ENCODE peak calls at places on chromosomes 12 and 14, in four cellular contexts. O is A549, V is K562, B is HepG2. S is an unnamed sample.

GRCh38 chr12:13198921-13199320 is 2.4 kb downstream of the EMP1 start:
- DNase-seq in O (no peak), B (no peak), V (no peak), S (peak)

GRCh38 chr12:13000935-13001724 is 1.1 kb upstream of the HEBP1 start:
- DNase-seq in O (peak), B (peak), V (peak), S (peak)

GRCh38 chr12:90331262-90331661 is 622.6 kb upstream of the ATP2B1 start:
- DNase-seq in B (no peak), O (no peak), V (no peak), S (no peak)

GRCh38 chr12:4579305-4580097 is 17.5 kb downstream of the DYRK4 start:
- DNase-seq in V (peak), O (peak), B (peak), S (peak)

GRCh38 chr12:80100566-80100965 is 1.2 kb downstream of the OTOGL start:
- DNase-seq in O (no peak), B (no peak), V (no peak), S (peak)

GRCh38 chr12:99053599-99054362 is 408.7 kb downstream of the APAF1 start:
- DNase-seq in O (no peak), B (no peak), V (no peak), S (no peak)

GRCh38 chr14:103115845-103116572 is 7.3 kb upstream of the TNFAIP2 start:
- DNase-seq in O (no peak), B (no peak), V (no peak), S (peak)

GRCh38 chr14:61065671-61066070 is 84.6 kb downstream of the SLC38A6 start:
- DNase-seq in O (no peak), B (no peak), V (no peak), S (no peak)

GRCh38 chr12:120500577-120500976 is 4.7 kb downstream of the DYNLL1 start:
- DNase-seq in B (no peak), V (no peak), O (no peak), S (peak)

GRCh38 chr12:32031109-32031508 is 71.9 kb downstream of the RESF1 start:
- DNase-seq in B (no peak), O (no peak), V (peak), S (no peak)

GRCh38 chr14:98233656-98234055 is 1038.3 kb downstream of the BCL11B start:
- DNase-seq in V (no peak), O (no peak), B (no peak), S (no peak)

GRCh38 chr12:115867854-115868253 is 409.6 kb downstream of the MED13L start:
- DNase-seq in V (no peak), B (no peak), O (no peak), S (no peak)

GRCh38 chr12:62909340-62909739 is 25.6 kb downstream of the PPM1H start:
- DNase-seq in O (no peak), B (no peak), V (no peak), S (no peak)

GRCh38 chr12:132066345-132066685 is 77.8 kb downstream of the DDX51 start:
- DNase-seq in B (no peak), V (no peak), O (no peak), S (no peak)

GRCh38 chr12:112716099-112717093 is 75.2 kb upstream of the RPH3A start:
- DNase-seq in V (peak), B (no peak), O (peak), S (no peak)

GRCh38 chr14:69657961-69658360 is 46.6 kb downstream of the SUSD6 start:
- DNase-seq in V (no peak), O (no peak), B (peak), S (peak)

GRCh38 chr14:51546099-51546498 is 105.6 kb upstream of the FRMD6 start:
- DNase-seq in O (no peak), V (no peak), B (no peak), S (no peak)

GRCh38 chr12:46608431-46609280 is 217.1 kb downstream of the SLC38A4 start:
- DNase-seq in V (no peak), O (no peak), B (no peak), S (peak)

GRCh38 chr12:130137141-130138018 is 24.9 kb upstream of the FZD10 start:
- DNase-seq in B (no peak), V (no peak), O (no peak), S (no peak)

GRCh38 chr14:74218462-74218861 is 20.8 kb upstream of the VSX2 start:
- DNase-seq in V (no peak), B (no peak), O (no peak), S (no peak)

GRCh38 chr14:74219806-74220205 is 19.4 kb upstream of the VSX2 start:
- DNase-seq in B (no peak), V (no peak), O (no peak), S (no peak)

GRCh38 chr14:74219277-74219676 is 20.0 kb upstream of the VSX2 start:
- DNase-seq in B (no peak), V (no peak), O (no peak), S (no peak)

GRCh38 chr14:74216671-74217070 is 22.6 kb upstream of the VSX2 start:
- DNase-seq in B (no peak), O (no peak), V (no peak), S (no peak)

GRCh38 chr14:74217672-74218448 is 21.4 kb upstream of the VSX2 start:
- DNase-seq in O (peak), V (peak), B (peak), S (peak)
- TF ChIP-seq MAZ in O (no peak), V (no peak), B (no peak), S (peak)

GRCh38 chr12:69821441-69822204 is 3.4 kb upstream of the MYRFL start:
- DNase-seq in V (peak), O (no peak), B (no peak), S (peak)
- TF ChIP-seq MAZ in V (no peak), O (no peak), B (no peak), S (no peak)

DNA sequence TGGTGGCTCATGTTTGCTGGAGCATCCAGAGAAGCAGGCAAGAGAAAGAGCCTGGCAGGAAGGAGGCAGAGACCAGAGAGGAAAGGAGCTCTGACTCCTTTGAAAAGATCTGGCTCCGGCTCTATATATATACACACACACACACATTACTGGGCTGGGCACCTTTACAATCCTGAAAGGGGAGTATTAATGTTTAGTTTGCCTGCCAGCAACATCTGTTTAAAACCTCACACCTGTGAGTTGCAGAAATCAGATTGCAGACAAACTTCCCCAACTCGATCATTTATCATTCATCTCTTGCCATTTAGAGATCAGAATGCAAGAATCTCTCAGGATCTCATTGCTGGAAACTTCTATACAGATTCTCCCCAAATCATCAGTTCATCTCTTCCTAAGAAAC is at the start of gene KRT77:
- DNase-seq in O (no peak), V (no peak), B (no peak), S (no peak)
- TF ChIP-seq MAZ in O (no peak), V (no peak), B (no peak), S (no peak)

DNA sequence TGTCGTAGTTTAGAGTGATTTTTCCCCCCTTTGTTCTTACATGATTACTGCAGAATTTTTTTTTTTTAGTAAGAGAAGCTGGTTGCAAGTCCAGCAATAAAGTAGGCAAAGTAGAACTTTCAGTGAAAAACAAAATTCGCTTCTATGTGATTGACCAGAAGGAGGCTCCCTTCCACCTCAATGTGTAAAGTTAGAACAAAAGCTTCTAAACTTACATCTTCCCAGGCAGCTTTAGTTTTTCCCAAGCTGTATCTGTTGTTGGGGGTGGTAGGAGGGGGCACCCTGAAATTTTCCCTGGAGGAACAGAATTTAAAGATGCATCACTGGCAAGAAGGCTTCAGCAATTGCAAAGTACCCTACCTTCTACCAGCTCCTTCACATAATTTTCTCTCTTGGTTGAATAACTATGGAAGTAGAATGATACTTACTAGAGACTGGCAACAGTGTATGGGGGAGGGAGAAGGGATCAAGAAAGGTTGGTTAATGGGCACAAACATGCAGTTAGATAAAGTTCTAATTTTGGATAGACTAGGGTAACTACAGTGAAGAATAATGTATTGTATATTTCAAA is 87.3 kb upstream of the E2F7 start:
- DNase-seq in V (no peak), O (no peak), B (peak), S (peak)
- TF ChIP-seq MAZ in V (no peak), O (no peak), B (no peak), S (no peak)

GRCh38 chr12:104479141-104479662 is 22.5 kb downstream of the CHST11 start:
- DNase-seq in O (no peak), V (no peak), B (no peak), S (no peak)

GRCh38 chr12:104480012-104480411 is 23.3 kb downstream of the CHST11 start:
- DNase-seq in V (peak), B (no peak), O (no peak), S (no peak)

GRCh38 chr12:104482748-104483147 is 26.0 kb downstream of the CHST11 start:
- DNase-seq in O (no peak), B (no peak), V (no peak), S (no peak)

GRCh38 chr12:104480826-104481457 is 24.2 kb downstream of the CHST11 start:
- DNase-seq in B (no peak), O (no peak), V (no peak), S (peak)

GRCh38 chr12:104482113-104482512 is 25.4 kb downstream of the CHST11 start:
- DNase-seq in B (no peak), V (no peak), O (no peak), S (no peak)
- TF ChIP-seq MAZ in B (no peak), V (no peak), O (no peak), S (no peak)

DNA sequence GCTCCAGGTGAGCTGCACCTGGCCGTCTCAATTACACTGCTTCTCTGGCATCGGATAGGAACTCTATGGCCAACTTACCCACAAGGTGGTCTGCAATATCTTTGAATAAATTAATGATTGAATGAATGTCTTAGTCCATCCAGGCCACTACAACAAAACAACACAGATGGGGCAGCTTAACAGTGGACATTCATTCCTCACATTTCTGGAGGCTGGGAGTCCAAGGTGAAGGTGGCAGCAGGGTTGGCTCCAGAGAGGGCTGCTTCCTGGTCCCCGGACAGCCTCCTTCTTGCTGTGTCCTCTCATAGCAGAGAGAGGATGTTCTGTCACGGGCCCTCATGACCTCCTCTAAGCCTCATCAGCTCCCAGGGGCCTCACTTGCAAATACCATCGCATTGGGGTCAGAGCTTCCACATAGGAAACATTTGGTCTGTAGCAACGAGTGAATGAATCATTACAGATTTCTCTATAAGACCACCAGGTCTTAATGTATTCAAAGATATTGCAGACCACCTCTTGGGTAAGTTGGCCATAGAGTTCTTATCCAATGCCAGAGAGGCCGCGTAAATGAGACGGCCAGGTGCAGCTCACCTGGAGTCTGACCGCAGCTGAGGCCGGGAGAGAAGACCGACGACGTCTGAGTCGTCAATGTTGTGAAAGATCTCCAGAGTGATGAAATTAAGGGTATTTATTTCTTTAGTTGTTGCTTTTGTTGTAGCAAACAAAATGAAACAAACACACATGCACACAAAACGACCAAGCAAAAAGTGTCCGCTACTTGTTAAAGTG is 182.7 kb upstream of the C14orf180 start:
- DNase-seq in V (no peak), B (no peak), O (no peak), S (no peak)
- TF ChIP-seq MAZ in V (no peak), B (no peak), O (no peak), S (no peak)

DNA sequence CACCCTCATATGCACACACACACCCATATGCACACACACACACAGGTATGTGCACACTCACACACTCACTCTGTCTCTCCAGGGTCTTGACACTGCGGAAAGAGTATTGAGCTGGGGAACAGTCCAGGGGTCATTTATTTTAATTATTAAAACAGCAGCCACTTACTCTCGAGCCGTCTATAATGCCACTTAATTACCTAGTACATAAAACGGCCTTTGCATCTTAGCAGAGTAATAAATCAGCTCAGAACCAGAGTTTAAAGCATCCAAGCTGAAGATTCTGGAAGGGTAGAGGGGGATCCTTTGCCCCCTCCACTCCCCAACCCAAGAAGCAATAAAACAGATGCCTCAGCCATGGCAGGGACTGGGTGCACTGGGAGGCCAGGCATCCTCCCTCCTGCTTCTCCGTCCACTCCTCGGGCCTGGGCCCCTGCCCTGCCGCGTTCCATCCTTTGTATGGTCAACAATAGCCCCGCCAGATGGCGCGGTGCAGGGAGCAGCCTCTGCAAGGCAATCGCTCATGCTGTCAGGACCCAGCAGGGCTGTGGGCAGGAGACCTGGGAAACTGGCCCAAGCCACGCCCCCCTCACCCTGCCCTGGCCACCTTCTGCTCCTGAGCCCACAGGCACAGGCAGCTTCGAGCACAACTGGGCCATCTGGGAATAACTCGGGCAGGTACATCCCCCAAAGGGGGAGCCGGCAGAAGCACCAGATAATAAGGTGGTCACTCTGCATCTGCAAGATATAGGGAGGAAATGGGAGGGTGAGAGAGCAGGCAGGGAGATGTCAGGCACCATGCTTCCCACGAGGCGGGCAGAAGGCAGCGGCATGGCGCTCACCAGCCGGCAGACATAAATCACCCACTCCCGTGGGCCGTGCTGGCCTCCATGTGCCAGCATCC is 40.9 kb downstream of the CCDC85C start:
- DNase-seq in V (peak), B (peak), O (peak), S (peak)
- TF ChIP-seq MAZ in V (no peak), B (peak), O (no peak), S (peak)

GRCh38 chr12:52517888-52518287 is 2.3 kb downstream of the KRT5 start:
- DNase-seq in B (no peak), V (no peak), O (no peak), S (no peak)

GRCh38 chr12:52515927-52516831 is 4.0 kb downstream of the KRT5 start:
- DNase-seq in B (no peak), V (no peak), O (no peak), S (no peak)

GRCh38 chr12:52518574-52519469 is 1.4 kb downstream of the KRT5 start:
- DNase-seq in V (no peak), B (no peak), O (no peak), S (no peak)

GRCh38 chr12:52515319-52515646 is 4.9 kb downstream of the KRT5 start:
- DNase-seq in O (no peak), B (no peak), V (no peak), S (no peak)

GRCh38 chr12:52517005-52517835 is 3.0 kb downstream of the KRT5 start:
- DNase-seq in O (no peak), V (no peak), B (no peak), S (no peak)
- TF ChIP-seq MAZ in O (no peak), V (no peak), B (no peak), S (no peak)

S was measured in IMR-90.